ENCODE peak calls at places on chromosomes 4 and X, in nine cellular contexts. One of them, this sample, is unnamed.

GRCh38 chr4:103204114-103204513 is 6.0 kb upstream of the CENPE start:
- DNase-seq in Right ventricle myocardium superior: no peak
- DNase-seq in D341Med: peak; percentile 33
- DNase-seq in NCI-H1105: no peak
- DNase-seq in uterus: no peak
- DNase-seq in sciatic nerve: no peak
- DNase-seq in right lobe of liver: no peak
- DNase-seq in amniotic stem cell: no peak
- DNase-seq in AG04450: no peak
- DNase-seq in this sample: peak; percentile 11

GRCh38 chr4:163279713-163280112 is 52.7 kb downstream of the NPY1R start:
- DNase-seq in NCI-H1105: no peak
- DNase-seq in D341Med: no peak
- DNase-seq in sciatic nerve: no peak
- DNase-seq in amniotic stem cell: no peak
- DNase-seq in uterus: no peak
- DNase-seq in AG04450: no peak
- DNase-seq in Right ventricle myocardium superior: no peak
- DNase-seq in right lobe of liver: no peak
- DNase-seq in this sample: no peak

GRCh38 chr4:82733636-82734035 is 65.0 kb downstream of the SCD5 start:
- DNase-seq in sciatic nerve: no peak
- DNase-seq in D341Med: no peak
- DNase-seq in amniotic stem cell: no peak
- DNase-seq in uterus: no peak
- DNase-seq in right lobe of liver: no peak
- DNase-seq in Right ventricle myocardium superior: no peak
- DNase-seq in AG04450: no peak
- DNase-seq in NCI-H1105: no peak
- DNase-seq in this sample: no peak

GRCh38 chrX:120857240-120857639 is 18.4 kb downstream of the CT47B1 start:
- DNase-seq in right lobe of liver: no peak
- DNase-seq in D341Med: no peak
- DNase-seq in amniotic stem cell: no peak
- DNase-seq in Right ventricle myocardium superior: no peak
- DNase-seq in sciatic nerve: no peak
- DNase-seq in AG04450: no peak
- DNase-seq in NCI-H1105: no peak
- DNase-seq in uterus: no peak
- DNase-seq in this sample: no peak

GRCh38 chr4:156971168-156971601 is 414 bp downstream of the PDGFC start:
- DNase-seq in uterus: peak; percentile 32
- DNase-seq in Right ventricle myocardium superior: peak; percentile 55
- DNase-seq in sciatic nerve: peak; percentile 64
- DNase-seq in NCI-H1105: no peak
- DNase-seq in AG04450: no peak
- DNase-seq in D341Med: peak; percentile 77
- DNase-seq in right lobe of liver: peak; percentile 52
- DNase-seq in amniotic stem cell: no peak
- DNase-seq in this sample: peak; percentile 64

GRCh38 chr4:2177443-2178093 is 64.4 kb downstream of the HAUS3 start:
- DNase-seq in D341Med: no peak
- DNase-seq in sciatic nerve: no peak
- DNase-seq in amniotic stem cell: no peak
- DNase-seq in NCI-H1105: no peak
- DNase-seq in right lobe of liver: no peak
- DNase-seq in AG04450: no peak
- DNase-seq in Right ventricle myocardium superior: no peak
- DNase-seq in uterus: no peak
- DNase-seq in this sample: no peak

GRCh38 chr4:7104366-7105031 is 36.6 kb upstream of the GRPEL1 start:
- DNase-seq in D341Med: no peak
- DNase-seq in right lobe of liver: no peak
- DNase-seq in sciatic nerve: peak; percentile 56
- DNase-seq in NCI-H1105: no peak
- DNase-seq in amniotic stem cell: no peak
- DNase-seq in AG04450: no peak
- DNase-seq in uterus: peak; percentile 11
- DNase-seq in Right ventricle myocardium superior: no peak
- DNase-seq in this sample: peak; percentile 15

GRCh38 chr4:18641334-18641733 is 619.8 kb upstream of the LCORL start:
- DNase-seq in uterus: no peak
- DNase-seq in amniotic stem cell: no peak
- DNase-seq in sciatic nerve: no peak
- DNase-seq in D341Med: no peak
- DNase-seq in NCI-H1105: no peak
- DNase-seq in Right ventricle myocardium superior: no peak
- DNase-seq in right lobe of liver: no peak
- DNase-seq in AG04450: no peak
- DNase-seq in this sample: no peak

GRCh38 chr4:173490817-173491518 is 39.1 kb downstream of the HAND2 start:
- DNase-seq in Right ventricle myocardium superior: no peak
- DNase-seq in amniotic stem cell: peak; percentile 9
- DNase-seq in NCI-H1105: no peak
- DNase-seq in right lobe of liver: no peak
- DNase-seq in AG04450: peak; percentile 26
- DNase-seq in uterus: no peak
- DNase-seq in sciatic nerve: no peak
- DNase-seq in D341Med: no peak
- DNase-seq in this sample: no peak

GRCh38 chr4:24965627-24966026 is 52.8 kb upstream of the CCDC149 start:
- DNase-seq in Right ventricle myocardium superior: no peak
- DNase-seq in NCI-H1105: no peak
- DNase-seq in right lobe of liver: no peak
- DNase-seq in uterus: no peak
- DNase-seq in D341Med: no peak
- DNase-seq in sciatic nerve: no peak
- DNase-seq in AG04450: no peak
- DNase-seq in amniotic stem cell: no peak
- DNase-seq in this sample: no peak

GRCh38 chr4:128958194-128958593 is 135.1 kb downstream of the SCLT1 start:
- DNase-seq in NCI-H1105: no peak
- DNase-seq in AG04450: no peak
- DNase-seq in Right ventricle myocardium superior: no peak
- DNase-seq in amniotic stem cell: no peak
- DNase-seq in right lobe of liver: no peak
- DNase-seq in uterus: no peak
- DNase-seq in sciatic nerve: no peak
- DNase-seq in D341Med: no peak
- DNase-seq in this sample: no peak

GRCh38 chr4:575281-576141 is 584 bp downstream of the TMEM271 start:
- DNase-seq in AG04450: no peak
- DNase-seq in right lobe of liver: no peak
- DNase-seq in D341Med: peak; percentile 84
- DNase-seq in Right ventricle myocardium superior: peak; percentile 47
- DNase-seq in amniotic stem cell: no peak
- DNase-seq in sciatic nerve: no peak
- DNase-seq in uterus: no peak
- DNase-seq in NCI-H1105: no peak
- DNase-seq in this sample: peak; percentile 68

GRCh38 chr4:90027565-90027964 is 99.6 kb upstream of the CCSER1 start:
- DNase-seq in Right ventricle myocardium superior: no peak
- DNase-seq in amniotic stem cell: no peak
- DNase-seq in sciatic nerve: no peak
- DNase-seq in uterus: no peak
- DNase-seq in right lobe of liver: no peak
- DNase-seq in D341Med: no peak
- DNase-seq in AG04450: no peak
- DNase-seq in NCI-H1105: no peak
- DNase-seq in this sample: no peak

GRCh38 chr4:8329859-8330761 is 60.6 kb downstream of the HTRA3 start:
- DNase-seq in uterus: peak; percentile 12
- DNase-seq in AG04450: no peak
- DNase-seq in NCI-H1105: no peak
- DNase-seq in Right ventricle myocardium superior: peak; percentile 42
- DNase-seq in sciatic nerve: peak; percentile 51
- DNase-seq in amniotic stem cell: no peak
- DNase-seq in right lobe of liver: no peak
- DNase-seq in D341Med: no peak
- DNase-seq in this sample: no peak

GRCh38 chr4:80128941-80129340 is 55.9 kb upstream of the ANTXR2 start:
- DNase-seq in sciatic nerve: no peak
- DNase-seq in NCI-H1105: no peak
- DNase-seq in right lobe of liver: no peak
- DNase-seq in uterus: no peak
- DNase-seq in amniotic stem cell: no peak
- DNase-seq in AG04450: no peak
- DNase-seq in D341Med: no peak
- DNase-seq in Right ventricle myocardium superior: no peak
- DNase-seq in this sample: no peak

GRCh38 chrX:96918864-96919263 is 35.2 kb downstream of the RPA4 start:
- DNase-seq in uterus: no peak
- DNase-seq in Right ventricle myocardium superior: no peak
- DNase-seq in right lobe of liver: no peak
- DNase-seq in amniotic stem cell: no peak
- DNase-seq in AG04450: no peak
- DNase-seq in sciatic nerve: no peak
- DNase-seq in NCI-H1105: no peak
- DNase-seq in D341Med: no peak
- DNase-seq in this sample: no peak

GRCh38 chrX:40244980-40245379 is 147.2 kb upstream of the BCOR start:
- DNase-seq in D341Med: no peak
- DNase-seq in right lobe of liver: no peak
- DNase-seq in amniotic stem cell: no peak
- DNase-seq in NCI-H1105: no peak
- DNase-seq in Right ventricle myocardium superior: no peak
- DNase-seq in uterus: no peak
- DNase-seq in sciatic nerve: no peak
- DNase-seq in AG04450: no peak
- DNase-seq in this sample: peak; percentile 68

GRCh38 chrX:85622635-85623034 is 243.2 kb upstream of the POF1B start:
- DNase-seq in D341Med: no peak
- DNase-seq in Right ventricle myocardium superior: no peak
- DNase-seq in right lobe of liver: no peak
- DNase-seq in uterus: no peak
- DNase-seq in NCI-H1105: no peak
- DNase-seq in AG04450: no peak
- DNase-seq in sciatic nerve: no peak
- DNase-seq in amniotic stem cell: no peak
- DNase-seq in this sample: no peak

GRCh38 chr4:4761128-4761991 is 98.1 kb upstream of the MSX1 start:
- DNase-seq in Right ventricle myocardium superior: no peak
- DNase-seq in NCI-H1105: no peak
- DNase-seq in AG04450: no peak
- DNase-seq in D341Med: peak; percentile 79
- DNase-seq in sciatic nerve: no peak
- DNase-seq in uterus: no peak
- DNase-seq in amniotic stem cell: no peak
- DNase-seq in right lobe of liver: no peak
- DNase-seq in this sample: peak; percentile 43

GRCh38 chr4:53777244-53777984 is 186.1 kb upstream of the LNX1 start:
- DNase-seq in right lobe of liver: no peak
- DNase-seq in sciatic nerve: no peak
- DNase-seq in NCI-H1105: no peak
- DNase-seq in D341Med: no peak
- DNase-seq in amniotic stem cell: peak; percentile 45
- DNase-seq in AG04450: peak; percentile 59
- DNase-seq in uterus: peak; percentile 33
- DNase-seq in Right ventricle myocardium superior: no peak
- DNase-seq in this sample: no peak

GRCh38 chr4:25813705-25814104 is 49.1 kb downstream of the SEL1L3 start:
- DNase-seq in uterus: no peak
- DNase-seq in Right ventricle myocardium superior: no peak
- DNase-seq in sciatic nerve: no peak
- DNase-seq in amniotic stem cell: no peak
- DNase-seq in D341Med: no peak
- DNase-seq in right lobe of liver: no peak
- DNase-seq in AG04450: peak; percentile 34
- DNase-seq in NCI-H1105: no peak
- DNase-seq in this sample: no peak

GRCh38 chr4:48138936-48139335 is 4.9 kb upstream of the TXK start:
- DNase-seq in AG04450: no peak
- DNase-seq in D341Med: no peak
- DNase-seq in sciatic nerve: no peak
- DNase-seq in right lobe of liver: no peak
- DNase-seq in Right ventricle myocardium superior: no peak
- DNase-seq in amniotic stem cell: no peak
- DNase-seq in NCI-H1105: no peak
- DNase-seq in uterus: no peak
- DNase-seq in this sample: no peak

This sample was measured in SK-N-SH.